ENCODE peak calls at places on chromosomes 2 and 18, in eight cellular contexts. One of them, this sample, is unnamed. For H3K27me3, the result is how much of the 10 kb centered on the place peaks cover.

GRCh38 chr2:205058409-205058808 is 513.1 kb downstream of the PARD3B start:
- DNase-seq in cardiac muscle cell: no peak
- DNase-seq in psoas muscle: no peak
- DNase-seq in thoracic aorta: no peak
- DNase-seq in hepatocyte: no peak
- DNase-seq in HCT116: no peak
- DNase-seq in endothelial cell of umbilical vein: no peak
- DNase-seq in mammary epithelial cell: peak
- DNase-seq in this sample: no peak

GRCh38 chr2:88451647-88452150 is 794 bp downstream of the FOXI3 start:
- DNase-seq in cardiac muscle cell: no peak
- DNase-seq in psoas muscle: no peak
- DNase-seq in thoracic aorta: no peak
- DNase-seq in hepatocyte: no peak
- DNase-seq in HCT116: no peak
- DNase-seq in endothelial cell of umbilical vein: no peak
- DNase-seq in mammary epithelial cell: peak
- DNase-seq in this sample: no peak

GRCh38 chr2:21367421-21367820 is 243.7 kb downstream of the TDRD15 start:
- DNase-seq in cardiac muscle cell: no peak
- DNase-seq in psoas muscle: no peak
- DNase-seq in thoracic aorta: no peak
- DNase-seq in hepatocyte: no peak
- DNase-seq in HCT116: no peak
- DNase-seq in endothelial cell of umbilical vein: no peak
- DNase-seq in mammary epithelial cell: peak
- DNase-seq in this sample: no peak

GRCh38 chr2:55946793-55947192 is 23.2 kb upstream of the EFEMP1 start:
- DNase-seq in cardiac muscle cell: no peak
- DNase-seq in psoas muscle: no peak
- DNase-seq in thoracic aorta: no peak
- DNase-seq in hepatocyte: no peak
- DNase-seq in HCT116: no peak
- DNase-seq in endothelial cell of umbilical vein: no peak
- DNase-seq in mammary epithelial cell: no peak
- DNase-seq in this sample: no peak

GRCh38 chr2:73730810-73731209 is 6.3 kb downstream of the TPRKB start:
- DNase-seq in cardiac muscle cell: no peak
- DNase-seq in psoas muscle: no peak
- DNase-seq in thoracic aorta: no peak
- DNase-seq in hepatocyte: no peak
- DNase-seq in HCT116: no peak
- DNase-seq in endothelial cell of umbilical vein: peak
- DNase-seq in mammary epithelial cell: no peak
- DNase-seq in this sample: no peak

GRCh38 chr2:42086500-42086953 is 38.7 kb downstream of the PKDCC start:
- DNase-seq in cardiac muscle cell: peak
- DNase-seq in psoas muscle: no peak
- DNase-seq in thoracic aorta: no peak
- DNase-seq in hepatocyte: peak
- DNase-seq in HCT116: peak
- DNase-seq in endothelial cell of umbilical vein: peak
- DNase-seq in mammary epithelial cell: peak
- DNase-seq in this sample: no peak

GRCh38 chr2:62884514-62884913 is 166.1 kb upstream of the OTX1 start:
- DNase-seq in cardiac muscle cell: no peak
- DNase-seq in psoas muscle: no peak
- DNase-seq in thoracic aorta: no peak
- DNase-seq in hepatocyte: no peak
- DNase-seq in HCT116: no peak
- DNase-seq in endothelial cell of umbilical vein: peak
- DNase-seq in mammary epithelial cell: no peak
- DNase-seq in this sample: no peak

GRCh38 chr18:46220116-46220515 is 115.9 kb downstream of the HAUS1 start:
- DNase-seq in cardiac muscle cell: no peak
- DNase-seq in psoas muscle: no peak
- DNase-seq in thoracic aorta: no peak
- DNase-seq in hepatocyte: no peak
- DNase-seq in HCT116: no peak
- DNase-seq in endothelial cell of umbilical vein: no peak
- DNase-seq in mammary epithelial cell: peak
- DNase-seq in this sample: no peak

GRCh38 chr2:241771286-241772062 is 5.1 kb upstream of the GAL3ST2 start:
- DNase-seq in cardiac muscle cell: no peak
- DNase-seq in psoas muscle: peak
- DNase-seq in thoracic aorta: no peak
- DNase-seq in hepatocyte: no peak
- DNase-seq in HCT116: no peak
- DNase-seq in endothelial cell of umbilical vein: no peak
- DNase-seq in mammary epithelial cell: no peak
- DNase-seq in this sample: peak

GRCh38 chr2:98519156-98519555 is 74.5 kb downstream of the INPP4A start:
- DNase-seq in cardiac muscle cell: no peak
- DNase-seq in psoas muscle: no peak
- DNase-seq in thoracic aorta: no peak
- DNase-seq in hepatocyte: peak
- DNase-seq in HCT116: no peak
- DNase-seq in endothelial cell of umbilical vein: no peak
- DNase-seq in mammary epithelial cell: no peak
- DNase-seq in this sample: no peak

GRCh38 chr2:45119038-45119437 is 109.8 kb upstream of the SIX2 start:
- DNase-seq in cardiac muscle cell: no peak
- DNase-seq in psoas muscle: no peak
- DNase-seq in thoracic aorta: no peak
- DNase-seq in hepatocyte: peak
- DNase-seq in HCT116: no peak
- DNase-seq in endothelial cell of umbilical vein: no peak
- DNase-seq in mammary epithelial cell: peak
- DNase-seq in this sample: no peak

GRCh38 chr2:44510246-44510645 is 148.5 kb downstream of the CAMKMT start:
- DNase-seq in cardiac muscle cell: no peak
- DNase-seq in psoas muscle: no peak
- DNase-seq in thoracic aorta: no peak
- DNase-seq in hepatocyte: no peak
- DNase-seq in HCT116: no peak
- DNase-seq in endothelial cell of umbilical vein: no peak
- DNase-seq in mammary epithelial cell: peak
- DNase-seq in this sample: no peak

GRCh38 chr2:99984781-99985525 is 157.4 kb downstream of the AFF3 start:
- DNase-seq in cardiac muscle cell: no peak
- DNase-seq in psoas muscle: no peak
- DNase-seq in thoracic aorta: no peak
- DNase-seq in hepatocyte: no peak
- DNase-seq in HCT116: no peak
- DNase-seq in endothelial cell of umbilical vein: peak
- DNase-seq in mammary epithelial cell: no peak
- DNase-seq in this sample: no peak

GRCh38 chr2:100741880-100742814 is 77.8 kb upstream of the NPAS2 start:
- DNase-seq in cardiac muscle cell: no peak
- DNase-seq in psoas muscle: no peak
- DNase-seq in thoracic aorta: no peak
- DNase-seq in hepatocyte: peak
- DNase-seq in HCT116: no peak
- DNase-seq in endothelial cell of umbilical vein: no peak
- DNase-seq in mammary epithelial cell: peak
- DNase-seq in this sample: no peak

GRCh38 chr18:46754188-46754587 is 2.7 kb downstream of the ST8SIA5 start:
- DNase-seq in cardiac muscle cell: no peak
- DNase-seq in psoas muscle: no peak
- DNase-seq in thoracic aorta: no peak
- DNase-seq in hepatocyte: no peak
- DNase-seq in HCT116: no peak
- DNase-seq in endothelial cell of umbilical vein: no peak
- DNase-seq in mammary epithelial cell: no peak
- DNase-seq in this sample: no peak

GRCh38 chr2:42249284-42249683 is 80.1 kb downstream of the EML4 start:
- DNase-seq in cardiac muscle cell: no peak
- DNase-seq in psoas muscle: no peak
- DNase-seq in thoracic aorta: no peak
- DNase-seq in hepatocyte: no peak
- DNase-seq in HCT116: no peak
- DNase-seq in endothelial cell of umbilical vein: no peak
- DNase-seq in mammary epithelial cell: no peak
- DNase-seq in this sample: no peak

GRCh38 chr18:76657911-76658475 is 163.0 kb upstream of the ZNF516 start:
- DNase-seq in cardiac muscle cell: no peak
- DNase-seq in psoas muscle: no peak
- DNase-seq in thoracic aorta: no peak
- DNase-seq in hepatocyte: no peak
- DNase-seq in HCT116: no peak
- DNase-seq in endothelial cell of umbilical vein: no peak
- DNase-seq in mammary epithelial cell: no peak
- DNase-seq in this sample: no peak

GRCh38 chr2:241767464-241768250 is 9.0 kb upstream of the GAL3ST2 start:
- DNase-seq in cardiac muscle cell: no peak
- DNase-seq in psoas muscle: no peak
- DNase-seq in thoracic aorta: no peak
- DNase-seq in hepatocyte: no peak
- DNase-seq in HCT116: no peak
- DNase-seq in endothelial cell of umbilical vein: no peak
- DNase-seq in mammary epithelial cell: no peak
- DNase-seq in this sample: no peak

DNA sequence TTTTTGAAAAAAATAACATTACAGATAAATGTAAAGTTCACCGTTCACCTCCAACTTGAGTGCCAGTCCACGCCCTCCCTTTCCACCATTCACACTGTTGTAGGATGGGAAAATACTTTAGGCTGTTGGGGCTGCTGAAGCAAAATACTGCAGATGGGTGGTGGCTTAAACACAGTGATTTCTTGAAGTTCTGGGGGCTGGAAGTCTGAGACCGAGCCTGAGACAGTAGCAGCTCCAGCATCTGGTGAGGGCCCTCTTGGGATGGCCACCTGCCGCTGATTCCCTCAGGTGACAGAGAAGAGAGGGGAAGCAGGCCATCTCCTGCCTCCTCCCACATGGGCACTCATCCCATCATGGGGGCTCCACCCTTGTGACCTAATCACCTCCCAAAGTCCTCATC is 17.7 kb downstream of the ALLC start:
- DNase-seq in cardiac muscle cell: no peak
- DNase-seq in psoas muscle: no peak
- DNase-seq in thoracic aorta: no peak
- DNase-seq in hepatocyte: no peak
- DNase-seq in HCT116: no peak
- DNase-seq in endothelial cell of umbilical vein: no peak
- DNase-seq in mammary epithelial cell: no peak
- DNase-seq in this sample: no peak
- H3K27me3 ChIP-seq in cardiac muscle cell: under half
- H3K27me3 ChIP-seq in psoas muscle: under half
- H3K27me3 ChIP-seq in thoracic aorta: under half
- H3K27me3 ChIP-seq in hepatocyte: under half
- H3K27me3 ChIP-seq in HCT116: under half
- H3K27me3 ChIP-seq in endothelial cell of umbilical vein: under half
- H3K27me3 ChIP-seq in mammary epithelial cell: under half
- H3K27me3 ChIP-seq in this sample: under half

GRCh38 chr2:138846216-138846821 is 66.1 kb upstream of the NXPH2 start:
- DNase-seq in cardiac muscle cell: peak
- DNase-seq in psoas muscle: no peak
- DNase-seq in thoracic aorta: no peak
- DNase-seq in hepatocyte: peak
- DNase-seq in HCT116: peak
- DNase-seq in endothelial cell of umbilical vein: peak
- DNase-seq in mammary epithelial cell: peak
- DNase-seq in this sample: no peak

GRCh38 chr2:138842341-138842740 is 62.2 kb upstream of the NXPH2 start:
- DNase-seq in cardiac muscle cell: no peak
- DNase-seq in psoas muscle: no peak
- DNase-seq in thoracic aorta: no peak
- DNase-seq in hepatocyte: no peak
- DNase-seq in HCT116: no peak
- DNase-seq in endothelial cell of umbilical vein: no peak
- DNase-seq in mammary epithelial cell: no peak
- DNase-seq in this sample: no peak

DNA sequence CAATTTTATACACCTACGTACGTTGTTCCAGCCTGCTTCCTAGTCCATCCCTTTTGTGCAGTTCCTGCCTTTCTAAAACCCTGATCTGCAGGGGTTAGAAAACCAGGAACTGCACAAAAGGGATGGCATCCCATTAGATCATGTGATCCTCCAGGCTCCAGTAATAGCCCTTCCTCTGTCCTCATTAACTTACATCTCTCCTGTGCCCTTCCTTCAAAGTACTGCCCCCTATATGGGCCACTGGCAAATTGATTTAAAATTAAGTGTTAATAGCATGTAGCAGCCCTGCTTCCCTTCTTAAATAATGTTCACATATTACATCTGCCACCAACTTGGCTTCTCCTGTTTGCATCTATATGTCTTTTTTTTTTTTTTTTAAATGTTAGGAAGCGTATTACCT is 61.3 kb upstream of the NXPH2 start:
- DNase-seq in cardiac muscle cell: no peak
- DNase-seq in psoas muscle: no peak
- DNase-seq in thoracic aorta: no peak
- DNase-seq in hepatocyte: no peak
- DNase-seq in HCT116: no peak
- DNase-seq in endothelial cell of umbilical vein: no peak
- DNase-seq in mammary epithelial cell: no peak
- DNase-seq in this sample: no peak
- TF ChIP-seq CTCF in cardiac muscle cell: no peak
- TF ChIP-seq CTCF in psoas muscle: no peak
- TF ChIP-seq CTCF in thoracic aorta: no peak
- TF ChIP-seq CTCF in hepatocyte: no peak
- TF ChIP-seq CTCF in HCT116: no peak
- TF ChIP-seq CTCF in endothelial cell of umbilical vein: no peak
- TF ChIP-seq CTCF in mammary epithelial cell: no peak
- TF ChIP-seq CTCF in this sample: no peak

GRCh38 chr2:117935436-117935835 is 78.4 kb downstream of the CCDC93 start:
- DNase-seq in cardiac muscle cell: no peak
- DNase-seq in psoas muscle: no peak
- DNase-seq in thoracic aorta: no peak
- DNase-seq in hepatocyte: no peak
- DNase-seq in HCT116: no peak
- DNase-seq in endothelial cell of umbilical vein: no peak
- DNase-seq in mammary epithelial cell: no peak
- DNase-seq in this sample: no peak
- H3K27ac ChIP-seq in cardiac muscle cell: no peak
- H3K27ac ChIP-seq in psoas muscle: no peak
- H3K27ac ChIP-seq in thoracic aorta: no peak
- H3K27ac ChIP-seq in hepatocyte: no peak
- H3K27ac ChIP-seq in HCT116: no peak
- H3K27ac ChIP-seq in endothelial cell of umbilical vein: no peak
- H3K27ac ChIP-seq in mammary epithelial cell: no peak
- H3K27ac ChIP-seq in this sample: no peak

GRCh38 chr2:148577845-148578492 is 66.6 kb upstream of the EPC2 start:
- DNase-seq in cardiac muscle cell: no peak
- DNase-seq in psoas muscle: no peak
- DNase-seq in thoracic aorta: no peak
- DNase-seq in hepatocyte: no peak
- DNase-seq in HCT116: no peak
- DNase-seq in endothelial cell of umbilical vein: no peak
- DNase-seq in mammary epithelial cell: no peak
- DNase-seq in this sample: no peak
- H3K27me3 ChIP-seq in cardiac muscle cell: under half
- H3K27me3 ChIP-seq in psoas muscle: under half
- H3K27me3 ChIP-seq in thoracic aorta: under half
- H3K27me3 ChIP-seq in hepatocyte: under half
- H3K27me3 ChIP-seq in HCT116: under half
- H3K27me3 ChIP-seq in endothelial cell of umbilical vein: under half
- H3K27me3 ChIP-seq in mammary epithelial cell: under half
- H3K27me3 ChIP-seq in this sample: under half

This sample was measured in lower lobe of right lung.